ENCODE peak calls at places on chromosomes 12 and 14, in six cellular contexts. G is nephron progenitor cell; A is activated CD8-positive, alpha-beta T cell treated with anti-CD3 and anti-CD28 coated beads for 36 hours; R is BJ; Z is astrocyte of the spinal cord; X is endothelial cell. T is an unnamed sample.

GRCh38 chr12:76317976-76318375 is 30.2 kb downstream of the BBS10 start:
- DNase-seq in G (no peak), X (no peak), R (no peak), Z (no peak), A (no peak), T (no peak)

GRCh38 chr14:58772814-58773620 is 135.3 kb downstream of the DACT1 start:
- DNase-seq in A (no peak), X (no peak), Z (peak; percentile 52), R (no peak), G (peak; percentile 77), T (no peak)

GRCh38 chr12:71438670-71439361 is 782 bp upstream of the LGR5 start:
- DNase-seq in A (peak; percentile 4), G (no peak), X (no peak), R (no peak), Z (peak; percentile 31), T (no peak)

GRCh38 chr12:128040971-128041370 is 226.0 kb upstream of the TMEM132C start:
- DNase-seq in A (no peak), G (no peak), X (no peak), R (no peak), Z (no peak), T (no peak)

GRCh38 chr14:39680777-39681176 is 248.5 kb upstream of the FBXO33 start:
- DNase-seq in Z (no peak), X (no peak), A (no peak), G (no peak), R (no peak), T (no peak)

GRCh38 chr12:101740980-101741379 is 1.7 kb upstream of the SYCP3 start:
- DNase-seq in Z (no peak), R (no peak), X (no peak), A (no peak), G (no peak), T (no peak)

GRCh38 chr12:59742831-59743230 is 147.0 kb downstream of the SLC16A7 start:
- DNase-seq in R (no peak), A (no peak), G (no peak), Z (peak; percentile 22), X (no peak), T (peak; percentile 50)

GRCh38 chr12:1281683-1282366 is 290.8 kb downstream of the ERC1 start:
- DNase-seq in X (no peak), Z (peak; percentile 76), G (no peak), A (no peak), R (peak; percentile 15), T (peak; percentile 46)

GRCh38 chr12:70919597-70920035 is 922 bp downstream of the PTPRR start:
- DNase-seq in R (no peak), Z (peak; percentile 2), G (peak; percentile 49), A (no peak), X (peak; percentile 17), T (no peak)

GRCh38 chr14:63245893-63246292 is 41.6 kb downstream of the RHOJ start:
- DNase-seq in R (no peak), X (no peak), A (no peak), G (no peak), Z (no peak), T (no peak)

GRCh38 chr14:73924337-73924736 is 25.6 kb downstream of the FAM161B start:
- DNase-seq in R (no peak), G (no peak), A (no peak), Z (no peak), X (no peak), T (no peak)

GRCh38 chr14:61233436-61233956 is 47.6 kb downstream of the TMEM30B start:
- DNase-seq in X (no peak), G (no peak), A (no peak), R (no peak), Z (no peak), T (no peak)

GRCh38 chr14:94046696-94047250 is 20.6 kb downstream of the OTUB2 start:
- DNase-seq in Z (no peak), R (no peak), G (no peak), X (no peak), A (no peak), T (no peak)

GRCh38 chr14:96832351-96832750 is 35.2 kb downstream of the VRK1 start:
- DNase-seq in A (no peak), X (no peak), R (no peak), Z (no peak), G (no peak), T (no peak)

GRCh38 chr14:71454513-71455332 is 477.5 kb upstream of the RGS6 start:
- DNase-seq in R (no peak), X (no peak), Z (no peak), A (no peak), G (no peak), T (no peak)

GRCh38 chr12:87667378-87667777 is 361.8 kb downstream of the C12orf50 start:
- DNase-seq in R (no peak), X (no peak), G (no peak), A (no peak), Z (peak; percentile 51), T (no peak)

GRCh38 chr12:123907726-123908476 is 64.7 kb downstream of the CCDC92 start:
- DNase-seq in R (no peak), G (peak; percentile 34), A (no peak), Z (no peak), X (no peak), T (no peak)

GRCh38 chr14:36454599-36455240 is 65.3 kb downstream of the NKX2-1 start:
- DNase-seq in Z (no peak), X (no peak), A (no peak), G (no peak), R (no peak), T (no peak)

GRCh38 chr12:3882896-3883564 is 9.8 kb upstream of the PARP11 start:
- DNase-seq in G (no peak), A (no peak), X (no peak), Z (peak; percentile 1), R (no peak), T (no peak)

GRCh38 chr12:9687228-9687627 is 17.7 kb downstream of the CLEC2D start:
- DNase-seq in X (no peak), R (no peak), A (peak; percentile 43), G (no peak), Z (peak; percentile 67), T (no peak)

GRCh38 chr12:110957652-110958051 is 37.3 kb upstream of the MYL2 start:
- DNase-seq in A (no peak), G (no peak), X (no peak), R (no peak), Z (no peak), T (no peak)

GRCh38 chr12:57576613-57577160 is 14.3 kb upstream of the PIP4K2C start:
- DNase-seq in A (no peak), Z (no peak), G (no peak), X (no peak), R (no peak), T (no peak)

GRCh38 chr14:54147285-54147684 is 190.7 kb upstream of the BMP4 start:
- DNase-seq in A (no peak), Z (peak; percentile 82), R (no peak), G (no peak), X (no peak), T (no peak)

GRCh38 chr12:71948390-71948789 is 9.7 kb downstream of the TPH2 start:
- DNase-seq in X (no peak), G (no peak), R (no peak), Z (no peak), A (no peak), T (no peak)

GRCh38 chr14:50057331-50057730 is 59.0 kb downstream of the VCPKMT start:
- DNase-seq in Z (no peak), A (no peak), X (no peak), G (no peak), R (no peak), T (no peak)

GRCh38 chr14:50053935-50054334 is 62.4 kb downstream of the VCPKMT start:
- DNase-seq in A (no peak), Z (no peak), R (no peak), G (no peak), X (no peak), T (no peak)

GRCh38 chr14:50058112-50058511 is 58.3 kb downstream of the VCPKMT start:
- DNase-seq in X (no peak), A (no peak), G (no peak), Z (no peak), R (no peak), T (no peak)

GRCh38 chr14:50056457-50056856 is 59.9 kb downstream of the VCPKMT start:
- DNase-seq in Z (no peak), X (no peak), R (no peak), A (no peak), G (no peak), T (no peak)

GRCh38 chr14:50055461-50056228 is 60.7 kb downstream of the VCPKMT start:
- DNase-seq in A (no peak), X (no peak), R (no peak), Z (no peak), G (no peak), T (no peak)
- TF ChIP-seq CTCF in A (no peak), X (no peak), R (peak; percentile 8), Z (peak; percentile 8), G (no peak), T (no peak)

GRCh38 chr12:50232206-50232605 is 51.1 kb downstream of the LIMA1 start:
- DNase-seq in A (no peak), Z (no peak), X (no peak), G (no peak), R (no peak), T (no peak)

GRCh38 chr12:50232771-50233209 is 50.5 kb downstream of the LIMA1 start:
- DNase-seq in A (no peak), X (no peak), R (no peak), G (no peak), Z (no peak), T (no peak)

GRCh38 chr12:50230217-50230616 is 53.1 kb downstream of the LIMA1 start:
- DNase-seq in X (no peak), G (no peak), A (no peak), R (no peak), Z (no peak), T (no peak)

GRCh38 chr12:50231346-50231745 is 52.0 kb downstream of the LIMA1 start:
- DNase-seq in A (no peak), X (no peak), G (no peak), Z (no peak), R (no peak), T (no peak)

GRCh38 chr12:50234347-50234746 is 49.0 kb downstream of the LIMA1 start:
- DNase-seq in G (no peak), R (no peak), A (peak; percentile 41), X (no peak), Z (no peak), T (no peak)
- TF ChIP-seq CTCF in G (no peak), R (no peak), A (no peak), X (no peak), Z (no peak), T (no peak)

GRCh38 chr12:27652174-27652763 is 44.0 kb upstream of the REP15 start:
- DNase-seq in X (peak; percentile 73), R (peak; percentile 26), G (peak; percentile 65), A (peak; percentile 34), Z (peak; percentile 86), T (peak; percentile 41)
- TF ChIP-seq CTCF in X (peak; percentile 92), R (peak; percentile 84), G (peak; percentile 86), A (peak; percentile 96), Z (peak; percentile 85), T (peak; percentile 74)

GRCh38 chr12:121318121-121318520 is 21.6 kb upstream of the CAMKK2 start:
- DNase-seq in X (no peak), A (no peak), G (no peak), Z (no peak), R (no peak), T (no peak)
- TF ChIP-seq CTCF in X (no peak), A (no peak), G (no peak), Z (no peak), R (no peak), T (no peak)

T was measured in AG04449.